ENCODE peak calls at places on chromosomes 11 and 22, in seven cellular contexts. Q is brain microvascular endothelial cell; A is stimulated activated CD4-positive, alpha-beta T cell treated with anti-CD3 and anti-CD28 coated beads, Interleukin-2, amount 100 ng/mL, for 24 hours; Y is WTC11; I is pulmonary artery endothelial cell; C is CD8-positive, alpha-beta T cell; F is activated effector memory CD4-positive, alpha-beta T cell treated with anti-CD3 and anti-CD28 coated beads, Interleukin-2, amount 50 U/mL, for 16 hours. U is an unnamed sample.

GRCh38 chr22:50247748-50248147 is 2.9 kb upstream of the TUBGCP6 start:
- DNase-seq in Q (peak), A (no peak), I (no peak), Y (peak), C (no peak), F (peak), U (no peak)

GRCh38 chr11:79025622-79026021 is 415.2 kb downstream of the TENM4 start:
- DNase-seq in Y (no peak), Q (no peak), F (no peak), A (no peak), I (no peak), C (no peak), U (no peak)

GRCh38 chr11:66720223-66720898 is 8.7 kb downstream of the SPTBN2 start:
- DNase-seq in Q (peak), A (peak), I (peak), Y (peak), F (peak), C (no peak), U (no peak)

GRCh38 chr22:36184433-36185035 is 17.1 kb downstream of the APOL4 start:
- DNase-seq in Y (no peak), C (no peak), I (no peak), A (no peak), F (peak), Q (no peak), U (peak)

GRCh38 chr22:35961480-35961902 is 67.1 kb downstream of the RBFOX2 start:
- DNase-seq in Y (peak), Q (peak), I (peak), F (no peak), C (no peak), A (no peak), U (peak)

GRCh38 chr11:62892077-62892922 is 11.6 kb downstream of the SLC3A2 start:
- DNase-seq in Y (no peak), Q (no peak), C (no peak), A (no peak), F (no peak), I (no peak), U (no peak)

GRCh38 chr11:71431271-71431670 is 16.9 kb downstream of the DHCR7 start:
- DNase-seq in I (no peak), Y (no peak), F (peak), C (no peak), Q (no peak), A (no peak), U (no peak)

GRCh38 chr11:109247071-109247470 is 174.9 kb upstream of the C11orf87 start:
- DNase-seq in Y (no peak), A (no peak), I (no peak), F (no peak), Q (peak), C (no peak), U (no peak)

GRCh38 chr11:102453286-102453797 is 777 bp upstream of the TMEM123 start:
- DNase-seq in Q (peak), Y (peak), C (no peak), I (no peak), A (peak), F (no peak), U (peak)

GRCh38 chr11:119741369-119742262 is 12.6 kb upstream of the NECTIN1 start:
- DNase-seq in A (peak), F (peak), I (no peak), Q (no peak), C (peak), Y (peak), U (peak)